ENCODE peak calls at places on chromosomes 6 and 20, in six cellular contexts. I is K562, E is HepG2, Q is A549, F is tibial nerve, T is ovary. A is an unnamed sample.

GRCh38 chr6:82980086-82980485 is 85.6 kb downstream of the UBE3D start:
- DNase-seq in I (no peak), E (no peak), Q (no peak), F (no peak), T (no peak), A (no peak)

GRCh38 chr6:156912431-156912830 is 135.3 kb downstream of the ARID1B start:
- DNase-seq in I (no peak), E (no peak), Q (no peak), F (no peak), T (no peak), A (no peak)

GRCh38 chr6:52499681-52500239 is 77.1 kb downstream of the TRAM2 start:
- DNase-seq in I (no peak), E (no peak), Q (no peak), F (no peak), T (no peak), A (no peak)

GRCh38 chr6:160950507-160950906 is 41.1 kb upstream of the MAP3K4 start:
- DNase-seq in I (no peak), E (no peak), Q (peak; percentile 39), F (no peak), T (no peak), A (peak; percentile 39)

GRCh38 chr6:13351271-13351670 is 22.9 kb upstream of the TBC1D7 start:
- DNase-seq in I (no peak), E (peak; percentile 43), Q (no peak), F (no peak), T (no peak), A (no peak)

GRCh38 chr6:160973311-160973710 is 18.3 kb upstream of the MAP3K4 start:
- DNase-seq in I (peak; percentile 31), E (no peak), Q (no peak), F (no peak), T (peak; percentile 53), A (peak; percentile 91)

GRCh38 chr6:136784910-136785746 is 7.1 kb downstream of the MAP3K5 start:
- DNase-seq in I (no peak), E (no peak), Q (no peak), F (no peak), T (peak; percentile 66), A (no peak)

GRCh38 chr20:20199338-20200160 is 147.2 kb downstream of the CFAP61 start:
- DNase-seq in I (no peak), E (no peak), Q (no peak), F (no peak), T (no peak), A (no peak)

DNA sequence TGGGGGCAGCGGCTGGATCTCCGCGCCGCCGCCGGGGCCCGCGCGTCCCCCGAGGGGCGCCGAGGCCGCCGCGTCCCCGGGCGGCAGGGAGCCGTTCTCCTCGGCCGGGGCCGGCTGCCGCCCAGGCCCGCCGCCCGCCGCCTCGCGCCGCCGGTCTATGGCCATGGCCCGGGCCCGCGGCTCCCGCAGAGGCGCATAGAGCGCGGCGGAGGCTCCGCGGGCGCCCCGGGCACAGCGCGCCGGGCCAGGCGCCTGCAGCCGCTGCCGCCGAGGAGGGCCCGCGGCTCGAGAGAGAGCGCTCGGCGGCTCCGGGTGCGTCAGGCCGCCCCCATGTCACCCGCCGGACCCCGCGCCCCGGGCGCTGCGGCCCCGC is 469 bp downstream of the SLC22A23 start:
- DNase-seq in I (peak; percentile 70), E (no peak), Q (no peak), F (no peak), T (no peak), A (no peak)
- H3K4me3 ChIP-seq in I (peak overlapping the region; percentile 50), E (peak overlapping the region; percentile 85), Q (peak overlapping the region; percentile 95), F (peak overlapping the region; percentile 49), T (peak overlapping the region; percentile 49), A (peak overlapping the region; percentile 75)

GRCh38 chr6:125099211-125100017 is 54.2 kb upstream of the TPD52L1 start:
- DNase-seq in I (peak; percentile 71), E (no peak), Q (peak; percentile 85), F (no peak), T (peak; percentile 60), A (no peak)
- TF ChIP-seq POLR2A in I (no peak), E (no peak), Q (peak; percentile 24), F (no peak), T (no peak), A (no peak)

DNA sequence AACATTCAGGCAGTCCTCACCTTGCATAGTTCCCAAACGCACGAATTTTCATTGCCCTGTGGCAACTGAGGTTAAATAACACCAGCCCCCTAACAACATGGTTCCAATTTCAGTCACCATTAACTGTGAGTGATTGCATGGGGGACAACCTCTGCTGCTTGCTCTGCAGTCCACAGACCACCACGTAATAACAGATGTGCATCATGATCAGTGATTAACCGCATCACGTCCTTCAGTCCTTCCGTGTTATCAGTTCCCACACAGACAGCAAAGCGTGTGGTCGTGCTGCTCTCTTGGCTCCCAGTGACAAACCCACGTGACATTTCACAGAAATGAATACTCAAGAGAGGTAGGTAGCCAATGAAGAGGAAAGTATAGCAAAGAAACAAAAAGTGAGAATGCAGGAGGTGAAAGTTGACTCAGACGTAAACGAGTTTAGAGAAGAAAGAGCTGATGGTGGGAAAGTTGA is 95.9 kb downstream of the LY86 start:
- DNase-seq in I (peak; percentile 77), E (no peak), Q (no peak), F (no peak), T (no peak), A (no peak)
- TF ChIP-seq EP300 in I (peak; percentile 84), E (no peak), Q (no peak), F (no peak), T (no peak), A (no peak)

GRCh38 chr6:132114201-132114860 is 163.2 kb upstream of the CCN2 start:
- DNase-seq in I (no peak), E (no peak), Q (no peak), F (no peak), T (no peak), A (no peak)

GRCh38 chr6:132118144-132118543 is 167.0 kb upstream of the CCN2 start:
- DNase-seq in I (no peak), E (no peak), Q (no peak), F (no peak), T (no peak), A (no peak)

GRCh38 chr6:132115714-132116366 is 164.7 kb upstream of the CCN2 start:
- DNase-seq in I (no peak), E (no peak), Q (no peak), F (no peak), T (no peak), A (no peak)
- H3K4me3 ChIP-seq in I (no peak overlapping the region), E (no peak overlapping the region), Q (no peak overlapping the region), F (no peak overlapping the region), T (peak overlapping the region; percentile 31), A (peak overlapping the region; percentile 34)

GRCh38 chr6:35495258-35496035 is 1.4 kb downstream of the TEAD3 start:
- DNase-seq in I (no peak), E (no peak), Q (no peak), F (no peak), T (peak; percentile 47), A (no peak)
- TF ChIP-seq POLR2A in I (no peak), E (no peak), Q (no peak), F (no peak), T (no peak), A (peak; percentile 16)

GRCh38 chr6:138882369-138883017 is 86.6 kb downstream of the ECT2L start:
- DNase-seq in I (no peak), E (no peak), Q (no peak), F (no peak), T (no peak), A (no peak)
- TF ChIP-seq EP300 in I (no peak), E (no peak), Q (no peak), F (no peak), T (no peak), A (no peak)

GRCh38 chr6:142855877-142856606 is 88.9 kb downstream of the HIVEP2 start:
- DNase-seq in I (no peak), E (no peak), Q (no peak), F (no peak), T (no peak), A (no peak)
- H3K4me3 ChIP-seq in I (no peak overlapping the region), E (no peak overlapping the region), Q (no peak overlapping the region), F (no peak overlapping the region), T (no peak overlapping the region), A (no peak overlapping the region)